ENCODE peak calls at places on chromosome 20, in eight cellular contexts. H, S, J, E, F, I, M and Z are unnamed samples. For H3K36me3, the result is how much of the 10 kb centered on the place peaks cover.

GRCh38 chr20:3071610-3072529 is at the start of gene OXT:
- DNase-seq in H (no peak), J (no peak), M (peak), I (no peak), E (peak), S (no peak), F (no peak), Z (no peak)

GRCh38 chr20:10578607-10579006 is 95.2 kb downstream of the JAG1 start:
- DNase-seq in E (no peak), F (no peak), S (no peak), M (peak), H (no peak), J (no peak), I (no peak), Z (no peak)

GRCh38 chr20:17654649-17655285 is 27.3 kb downstream of the RRBP1 start:
- DNase-seq in M (peak), E (peak), J (peak), I (no peak), S (peak), F (no peak), H (no peak), Z (peak)

GRCh38 chr20:51510961-51511360 is 31.6 kb downstream of the NFATC2 start:
- DNase-seq in E (no peak), F (no peak), I (no peak), H (no peak), S (no peak), J (no peak), M (no peak), Z (no peak)

GRCh38 chr20:63850689-63851547 is 10.4 kb upstream of the ABHD16B start:
- DNase-seq in F (no peak), M (no peak), E (no peak), I (no peak), J (no peak), H (no peak), S (no peak), Z (no peak)

GRCh38 chr20:23226612-23227265 is 123.9 kb upstream of the NXT1 start:
- DNase-seq in M (no peak), F (no peak), J (no peak), I (no peak), H (no peak), E (no peak), S (no peak), Z (no peak)

GRCh38 chr20:10715035-10715434 is 41.2 kb upstream of the JAG1 start:
- DNase-seq in F (no peak), E (no peak), I (no peak), S (no peak), J (peak), H (no peak), M (peak), Z (no peak)

GRCh38 chr20:14582855-14583254 is 245.4 kb upstream of the FLRT3 start:
- DNase-seq in J (no peak), M (no peak), F (no peak), S (no peak), E (no peak), H (no peak), I (no peak), Z (no peak)

GRCh38 chr20:59025511-59025910 is 6.3 kb downstream of the TUBB1 start:
- DNase-seq in J (no peak), M (no peak), E (no peak), S (no peak), I (no peak), H (no peak), F (no peak), Z (no peak)
- H3K36me3 ChIP-seq in J (half or more), M (under half), E (under half), S (half or more), I (under half), H (half or more), F (under half), Z (half or more)

GRCh38 chr20:5859611-5860010 is 90.7 kb downstream of the TRMT6 start:
- DNase-seq in H (no peak), F (no peak), S (no peak), J (no peak), E (no peak), M (peak), I (no peak), Z (no peak)
- H3K36me3 ChIP-seq in H (under half), F (under half), S (under half), J (under half), E (under half), M (under half), I (under half), Z (under half)

DNA sequence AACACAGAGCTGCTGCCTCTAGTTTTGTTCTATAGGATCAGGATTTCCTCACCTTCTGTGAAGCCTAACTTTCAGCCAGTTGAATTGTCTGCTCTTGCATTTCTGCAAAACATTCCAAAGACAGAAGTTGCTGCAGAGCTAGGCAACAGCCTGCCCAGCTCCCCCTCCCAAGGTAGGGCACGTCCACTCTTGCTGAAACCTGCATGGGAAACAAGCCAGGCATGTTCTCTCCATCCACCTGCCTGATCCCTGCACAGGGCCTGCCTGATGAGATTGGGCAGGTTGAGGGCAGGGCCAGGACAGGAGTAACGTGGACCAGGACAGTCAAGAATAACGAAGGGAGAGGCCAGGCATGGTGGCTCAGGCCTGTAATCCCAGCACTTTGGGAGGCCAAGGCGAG is 58.9 kb upstream of the NAA20 start:
- DNase-seq in J (no peak), I (no peak), F (no peak), E (no peak), M (no peak), H (no peak), S (no peak), Z (no peak)
- H3K36me3 ChIP-seq in J (under half), I (under half), F (under half), E (under half), M (under half), H (half or more), S (under half), Z (under half)

GRCh38 chr20:48342822-48343513 is 484.8 kb downstream of the PREX1 start:
- DNase-seq in J (no peak), E (no peak), F (no peak), M (no peak), S (no peak), H (no peak), I (no peak), Z (peak)
- H3K36me3 ChIP-seq in J (under half), E (under half), F (under half), M (under half), S (under half), H (under half), I (under half), Z (under half)

DNA sequence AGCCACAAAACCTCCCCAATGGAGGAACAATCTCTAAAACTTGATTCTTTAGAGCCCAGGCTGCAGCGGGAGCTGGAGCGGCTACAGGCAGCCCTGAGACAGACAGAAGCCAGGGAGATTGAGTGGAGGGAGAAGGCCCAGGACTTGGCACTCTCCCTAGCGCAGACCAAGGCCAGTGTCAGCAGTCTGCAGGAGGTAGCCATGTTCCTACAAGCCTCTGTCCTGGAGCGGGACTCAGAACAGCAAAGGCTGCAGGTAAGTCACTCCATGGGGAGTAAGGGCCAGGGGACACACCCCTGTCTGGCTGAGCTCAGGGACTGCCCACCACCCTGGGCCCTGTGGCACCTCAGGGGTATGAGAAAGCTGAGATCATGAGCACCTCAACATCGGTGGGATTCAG is 24.7 kb downstream of the C20orf173 start:
- DNase-seq in H (no peak), I (no peak), F (no peak), E (no peak), M (no peak), J (no peak), S (no peak), Z (no peak)
- H3K36me3 ChIP-seq in H (half or more), I (under half), F (half or more), E (under half), M (under half), J (under half), S (half or more), Z (under half)

DNA sequence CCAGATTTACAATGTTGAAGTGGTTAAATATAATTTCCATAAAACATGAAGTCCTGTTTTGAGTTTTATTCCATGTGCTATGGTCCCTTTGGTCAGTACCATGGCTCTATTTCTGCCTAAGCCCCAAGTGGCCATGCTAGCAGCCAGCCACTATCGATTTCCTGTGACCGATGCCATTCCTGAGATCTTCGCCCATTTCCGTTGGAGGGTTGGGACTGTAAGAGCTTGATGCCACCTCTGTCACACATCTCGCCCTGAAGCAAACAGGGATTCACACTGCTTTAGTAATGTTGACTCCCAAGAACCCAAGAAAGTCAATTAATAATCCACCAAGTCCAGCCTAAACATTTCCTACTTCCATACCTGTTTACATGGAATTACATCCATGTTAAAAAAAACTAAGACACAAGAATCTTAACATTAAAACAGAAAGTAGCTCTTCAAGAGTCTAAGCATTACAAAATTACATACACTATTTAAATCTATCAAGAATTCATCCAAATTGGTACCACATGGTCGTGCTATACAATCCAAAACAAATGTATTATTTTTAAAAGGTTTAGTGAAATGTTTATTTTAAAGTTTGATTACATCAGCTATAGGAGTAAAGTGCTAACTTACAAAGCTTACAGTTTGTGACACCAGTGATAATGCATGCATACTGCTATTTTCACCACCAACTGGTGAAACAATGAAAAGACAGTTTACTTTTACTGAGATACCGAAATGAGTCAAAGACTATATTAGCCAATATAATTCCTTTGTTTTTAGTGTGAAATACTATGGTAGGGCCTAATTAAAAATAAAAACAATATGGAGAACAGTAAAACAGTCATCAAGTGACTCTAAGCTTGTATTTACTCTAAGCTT is 2.5 kb downstream of the RBM39 start:
- DNase-seq in M (peak), E (peak), J (no peak), S (no peak), F (no peak), H (no peak), I (no peak), Z (peak)
- H3K36me3 ChIP-seq in M (under half), E (under half), J (half or more), S (half or more), F (half or more), H (half or more), I (under half), Z (half or more)

GRCh38 chr20:31560900-31561598 is 44.0 kb upstream of the ID1 start:
- DNase-seq in I (no peak), H (no peak), E (no peak), S (no peak), J (peak), M (peak), F (peak), Z (peak)

GRCh38 chr20:31560094-31560899 is 44.8 kb upstream of the ID1 start:
- DNase-seq in M (peak), E (peak), J (peak), H (no peak), F (peak), S (no peak), I (peak), Z (peak)

GRCh38 chr20:31562241-31562640 is 42.8 kb upstream of the ID1 start:
- DNase-seq in I (no peak), J (no peak), S (no peak), E (no peak), H (no peak), F (no peak), M (no peak), Z (no peak)

GRCh38 chr20:31555203-31555602 is 41.0 kb downstream of the HM13 start:
- DNase-seq in F (no peak), J (no peak), E (no peak), S (no peak), H (no peak), M (no peak), I (no peak), Z (no peak)

GRCh38 chr20:31559704-31560093 is 45.4 kb upstream of the ID1 start:
- DNase-seq in F (no peak), J (no peak), I (no peak), S (no peak), M (peak), E (no peak), H (no peak), Z (no peak)
- H3K36me3 ChIP-seq in F (under half), J (half or more), I (under half), S (half or more), M (under half), E (under half), H (half or more), Z (under half)